ENCODE peak calls at places on chromosomes 7 and 10, in nine cellular contexts. T, O, W, B, F, Z, Y, Q and S are unnamed samples.

GRCh38 chr10:690227-691161 is 1.0 kb upstream of the DIP2C start:
- DNase-seq in T (no peak), O (no peak), W (no peak), B (no peak), F (peak), Z (no peak), Y (no peak), Q (no peak), S (no peak)

GRCh38 chr10:61750943-61751471 is 88.3 kb downstream of the CABCOCO1 start:
- DNase-seq in T (peak), O (peak), W (peak), B (peak), F (peak), Z (no peak), Y (peak), Q (no peak), S (peak)

GRCh38 chr10:24435374-24435773 is 226.4 kb downstream of the KIAA1217 start:
- DNase-seq in T (peak), O (no peak), W (peak), B (no peak), F (peak), Z (peak), Y (peak), Q (no peak), S (no peak)

GRCh38 chr10:3785849-3786290 is 861 bp upstream of the KLF6 start:
- DNase-seq in T (no peak), O (no peak), W (peak), B (no peak), F (peak), Z (no peak), Y (no peak), Q (peak), S (no peak)

GRCh38 chr10:10804998-10805737 is 212.5 kb upstream of the CELF2 start:
- DNase-seq in T (peak), O (no peak), W (peak), B (no peak), F (peak), Z (no peak), Y (peak), Q (no peak), S (no peak)

GRCh38 chr10:81724431-81724830 is 150.6 kb upstream of the NRG3 start:
- DNase-seq in T (no peak), O (no peak), W (no peak), B (no peak), F (no peak), Z (no peak), Y (no peak), Q (no peak), S (no peak)

GRCh38 chr10:29512460-29512974 is 122.3 kb downstream of the SVIL start:
- DNase-seq in T (peak), O (no peak), W (no peak), B (no peak), F (no peak), Z (no peak), Y (no peak), Q (no peak), S (no peak)

GRCh38 chr7:38232475-38233366 is 40.7 kb downstream of the TARP start:
- DNase-seq in T (no peak), O (no peak), W (no peak), B (no peak), F (peak), Z (no peak), Y (no peak), Q (no peak), S (no peak)

GRCh38 chr10:72275351-72276012 is 1.8 kb downstream of the DDIT4 start:
- DNase-seq in T (no peak), O (no peak), W (peak), B (no peak), F (peak), Z (no peak), Y (no peak), Q (no peak), S (no peak)

GRCh38 chr7:1240296-1240820 is 7.7 kb downstream of the UNCX start:
- DNase-seq in T (no peak), O (no peak), W (no peak), B (no peak), F (no peak), Z (no peak), Y (no peak), Q (no peak), S (no peak)

GRCh38 chr7:151897201-151897711 is 20.3 kb upstream of the PRKAG2 start:
- DNase-seq in T (peak), O (no peak), W (no peak), B (no peak), F (no peak), Z (no peak), Y (no peak), Q (peak), S (no peak)

GRCh38 chr10:113097046-113097415 is 147.0 kb downstream of the TCF7L2 start:
- DNase-seq in T (no peak), O (no peak), W (no peak), B (no peak), F (no peak), Z (no peak), Y (no peak), Q (no peak), S (no peak)

GRCh38 chr7:26284995-26285632 is 6.5 kb upstream of the SNX10 start:
- DNase-seq in T (peak), O (no peak), W (no peak), B (no peak), F (no peak), Z (no peak), Y (no peak), Q (no peak), S (no peak)

GRCh38 chr10:117363027-117363426 is 12.2 kb downstream of the PDZD8 start:
- DNase-seq in T (peak), O (no peak), W (no peak), B (no peak), F (peak), Z (no peak), Y (peak), Q (no peak), S (no peak)

GRCh38 chr10:29949411-29950011 is 109.9 kb downstream of the JCAD start:
- DNase-seq in T (peak), O (no peak), W (peak), B (peak), F (peak), Z (peak), Y (peak), Q (no peak), S (no peak)

GRCh38 chr7:155972651-155973349 is 160.5 kb upstream of the SHH start:
- DNase-seq in T (no peak), O (no peak), W (no peak), B (no peak), F (no peak), Z (no peak), Y (no peak), Q (peak), S (no peak)

GRCh38 chr7:95482398-95482797 is 3.3 kb upstream of the ASB4 start:
- DNase-seq in T (no peak), O (no peak), W (no peak), B (no peak), F (no peak), Z (no peak), Y (no peak), Q (no peak), S (no peak)

GRCh38 chr7:148807451-148807850 is 76.6 kb downstream of the EZH2 start:
- DNase-seq in T (no peak), O (no peak), W (no peak), B (no peak), F (no peak), Z (no peak), Y (no peak), Q (no peak), S (no peak)

GRCh38 chr7:94620703-94621118 is 35.2 kb downstream of the SGCE start:
- DNase-seq in T (peak), O (peak), W (peak), B (peak), F (peak), Z (peak), Y (peak), Q (peak), S (peak)

GRCh38 chr10:109328001-109328400 is 595.3 kb downstream of the XPNPEP1 start:
- DNase-seq in T (no peak), O (no peak), W (no peak), B (no peak), F (no peak), Z (no peak), Y (no peak), Q (no peak), S (no peak)

GRCh38 chr7:134767567-134768168 is 11.8 kb upstream of the CALD1 start:
- DNase-seq in T (no peak), O (no peak), W (no peak), B (no peak), F (no peak), Z (no peak), Y (no peak), Q (no peak), S (no peak)

GRCh38 chr7:99326408-99326782 is 697 bp downstream of the ARPC1A start:
- DNase-seq in T (no peak), O (no peak), W (no peak), B (no peak), F (no peak), Z (no peak), Y (no peak), Q (no peak), S (no peak)

GRCh38 chr10:62077330-62078015 is 176.0 kb downstream of the ARID5B start:
- DNase-seq in T (no peak), O (no peak), W (no peak), B (no peak), F (no peak), Z (no peak), Y (no peak), Q (no peak), S (no peak)

GRCh38 chr7:19116121-19117080 is 1.0 kb downstream of the TWIST1 start:
- DNase-seq in T (peak), O (no peak), W (peak), B (no peak), F (peak), Z (no peak), Y (no peak), Q (no peak), S (no peak)

GRCh38 chr7:42939457-42940240 is 7.5 kb downstream of the MRPL32 start:
- DNase-seq in T (no peak), O (no peak), W (no peak), B (no peak), F (no peak), Z (no peak), Y (no peak), Q (no peak), S (no peak)

GRCh38 chr7:100675581-100676350 is 2.2 kb downstream of the GNB2 start:
- DNase-seq in T (peak), O (peak), W (peak), B (peak), F (peak), Z (peak), Y (peak), Q (peak), S (no peak)

GRCh38 chr7:105674200-105675030 is 93.1 kb upstream of the EFCAB10 start:
- DNase-seq in T (no peak), O (no peak), W (no peak), B (no peak), F (no peak), Z (no peak), Y (no peak), Q (no peak), S (no peak)

GRCh38 chr7:12303507-12303906 is 92.4 kb downstream of the TMEM106B start:
- DNase-seq in T (peak), O (no peak), W (peak), B (no peak), F (no peak), Z (no peak), Y (no peak), Q (no peak), S (no peak)

GRCh38 chr7:22452142-22452763 is 47.7 kb downstream of the STEAP1B start:
- DNase-seq in T (peak), O (peak), W (peak), B (no peak), F (no peak), Z (no peak), Y (no peak), Q (no peak), S (peak)

GRCh38 chr7:95687759-95688343 is 84.5 kb upstream of the DYNC1I1 start:
- DNase-seq in T (peak), O (no peak), W (peak), B (no peak), F (peak), Z (no peak), Y (peak), Q (no peak), S (no peak)

GRCh38 chr10:66941491-66941890 is 15.7 kb downstream of the LRRTM3 start:
- DNase-seq in T (no peak), O (no peak), W (no peak), B (no peak), F (no peak), Z (no peak), Y (no peak), Q (no peak), S (no peak)

GRCh38 chr7:121288894-121289293 is 39.9 kb upstream of the WNT16 start:
- DNase-seq in T (peak), O (no peak), W (peak), B (peak), F (peak), Z (peak), Y (peak), Q (no peak), S (no peak)

GRCh38 chr7:140176271-140176701 is 497 bp downstream of the KDM7A start:
- DNase-seq in T (no peak), O (no peak), W (no peak), B (no peak), F (no peak), Z (no peak), Y (no peak), Q (no peak), S (no peak)

GRCh38 chr10:112295853-112296830 is 12.9 kb downstream of the TECTB start:
- DNase-seq in T (no peak), O (peak), W (peak), B (no peak), F (peak), Z (peak), Y (peak), Q (no peak), S (no peak)

GRCh38 chr7:123798527-123799188 is 46.3 kb upstream of the HYAL4 start:
- DNase-seq in T (peak), O (no peak), W (no peak), B (no peak), F (no peak), Z (no peak), Y (no peak), Q (no peak), S (no peak)

GRCh38 chr7:45682836-45683555 is 108.8 kb downstream of the ADCY1 start:
- DNase-seq in T (peak), O (no peak), W (peak), B (no peak), F (no peak), Z (no peak), Y (no peak), Q (peak), S (no peak)

GRCh38 chr7:142883571-142884284 is 1.8 kb downstream of the TRPV6 start:
- DNase-seq in T (no peak), O (no peak), W (no peak), B (no peak), F (no peak), Z (no peak), Y (no peak), Q (peak), S (no peak)

GRCh38 chr10:50063100-50063499 is 4.7 kb upstream of the WASHC2A start:
- DNase-seq in T (no peak), O (no peak), W (no peak), B (no peak), F (no peak), Z (no peak), Y (no peak), Q (no peak), S (no peak)

GRCh38 chr7:135714534-135715009 is 13.4 kb downstream of the SLC13A4 start:
- DNase-seq in T (peak), O (no peak), W (peak), B (peak), F (peak), Z (no peak), Y (peak), Q (no peak), S (no peak)

GRCh38 chr7:32357535-32358277 is 132.5 kb downstream of the LSM5 start:
- DNase-seq in T (peak), O (no peak), W (no peak), B (no peak), F (no peak), Z (no peak), Y (no peak), Q (no peak), S (no peak)

GRCh38 chr7:32364581-32364980 is 125.6 kb downstream of the LSM5 start:
- DNase-seq in T (no peak), O (no peak), W (no peak), B (no peak), F (no peak), Z (no peak), Y (no peak), Q (no peak), S (no peak)

GRCh38 chr7:32360127-32360526 is 130.1 kb downstream of the LSM5 start:
- DNase-seq in T (no peak), O (no peak), W (no peak), B (no peak), F (no peak), Z (no peak), Y (no peak), Q (no peak), S (no peak)
- TF ChIP-seq CTCF in T (no peak), O (no peak), W (no peak), B (no peak), F (no peak), Z (no peak), Y (no peak), Q (no peak), S (no peak)

DNA sequence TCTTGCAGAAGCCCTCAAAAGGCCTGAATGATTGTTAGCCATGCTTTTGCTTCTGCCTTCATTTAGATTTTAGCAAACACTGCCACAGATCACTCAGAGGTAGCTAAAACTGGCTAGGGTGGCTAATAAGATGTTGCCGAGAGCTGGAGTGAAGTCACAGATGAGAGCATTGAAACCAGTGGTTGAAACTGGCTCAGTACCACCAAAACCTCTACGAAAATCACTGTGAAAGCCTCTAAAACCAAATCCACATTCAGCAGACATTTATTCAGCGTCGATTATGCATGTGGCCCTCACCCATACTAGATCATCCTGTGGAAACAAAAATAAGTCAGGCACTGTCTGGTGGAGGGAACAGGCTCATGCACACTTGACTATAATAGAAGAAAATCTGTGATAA is 50.8 kb downstream of the PIK3CG start:
- DNase-seq in T (no peak), O (no peak), W (no peak), B (no peak), F (no peak), Z (no peak), Y (no peak), Q (no peak), S (no peak)
- TF ChIP-seq CTCF in T (no peak), O (no peak), W (no peak), B (no peak), F (no peak), Z (no peak), Y (no peak), Q (no peak), S (no peak)

GRCh38 chr7:101815826-101816488 is 1.5 kb upstream of the CUX1 start:
- DNase-seq in T (peak), O (peak), W (peak), B (peak), F (peak), Z (peak), Y (peak), Q (peak), S (no peak)
- TF ChIP-seq CTCF in T (no peak), O (peak), W (peak), B (no peak), F (no peak), Z (no peak), Y (no peak), Q (no peak), S (no peak)

DNA sequence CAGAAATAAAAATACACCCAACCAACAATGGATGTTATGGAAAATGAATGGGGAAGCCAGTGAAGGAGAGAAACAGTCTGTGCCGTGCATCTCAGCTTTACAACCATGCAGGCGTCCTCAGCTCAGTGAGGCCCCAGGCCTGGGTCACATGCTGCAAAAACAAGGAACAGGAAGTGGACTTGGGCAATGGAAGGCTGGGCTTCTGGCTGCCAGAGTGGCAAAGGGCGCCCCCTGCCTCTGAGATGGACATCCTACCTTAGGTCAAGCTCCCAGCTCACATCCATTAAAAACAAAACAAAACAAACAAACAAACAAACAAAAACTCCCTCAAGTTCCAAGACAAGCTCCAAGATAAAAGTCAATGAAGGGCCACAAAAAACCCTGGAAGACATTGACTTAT is 54.7 kb upstream of the AFAP1L2 start:
- DNase-seq in T (peak), O (peak), W (no peak), B (no peak), F (peak), Z (no peak), Y (no peak), Q (no peak), S (no peak)
- TF ChIP-seq CTCF in T (peak), O (peak), W (peak), B (peak), F (no peak), Z (peak), Y (peak), Q (no peak), S (no peak)

GRCh38 chr7:52257890-52258289 is 777.5 kb upstream of the POM121L12 start:
- DNase-seq in T (no peak), O (no peak), W (no peak), B (no peak), F (no peak), Z (no peak), Y (no peak), Q (no peak), S (no peak)

GRCh38 chr7:52254396-52255025 is 780.9 kb upstream of the POM121L12 start:
- DNase-seq in T (no peak), O (no peak), W (no peak), B (no peak), F (no peak), Z (no peak), Y (no peak), Q (no peak), S (no peak)

GRCh38 chr7:52261052-52261451 is 774.4 kb upstream of the POM121L12 start:
- DNase-seq in T (no peak), O (no peak), W (no peak), B (no peak), F (no peak), Z (no peak), Y (no peak), Q (no peak), S (no peak)

DNA sequence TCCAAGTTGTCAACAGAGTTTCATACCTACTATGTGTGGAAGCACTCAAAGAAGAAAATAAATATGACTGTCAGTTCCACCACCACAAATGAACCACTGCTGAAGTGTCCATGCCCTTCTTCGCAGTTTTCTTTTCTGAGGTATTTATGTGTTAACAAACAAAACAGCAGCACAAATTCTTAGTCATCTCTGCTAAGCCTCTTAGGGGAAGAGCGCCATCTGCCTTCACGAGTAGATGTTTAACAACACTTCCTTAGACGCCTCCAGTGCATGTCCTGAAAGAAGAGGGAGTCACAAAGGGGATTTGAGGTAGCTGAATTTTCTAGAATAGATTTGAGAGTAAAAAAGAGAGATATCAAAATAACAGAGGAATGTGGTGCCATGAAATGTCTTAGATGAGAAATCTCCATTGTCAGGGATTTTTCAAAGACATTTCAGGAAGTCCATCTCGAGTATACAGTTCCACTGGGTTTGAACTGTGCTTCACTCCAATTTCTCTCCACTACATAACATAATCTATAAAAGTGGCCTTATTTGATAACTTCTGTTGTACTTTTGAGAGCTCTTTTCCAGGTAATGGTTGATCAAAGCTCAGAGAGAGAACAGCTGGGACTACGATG is 775.3 kb upstream of the POM121L12 start:
- DNase-seq in T (peak), O (no peak), W (no peak), B (no peak), F (no peak), Z (no peak), Y (no peak), Q (no peak), S (no peak)
- TF ChIP-seq CTCF in T (peak), O (no peak), W (no peak), B (no peak), F (no peak), Z (no peak), Y (no peak), Q (no peak), S (no peak)